ENCODE peak calls at places on chromosomes 2 and 18, in five cellular contexts. W is psoas muscle; E is tibial artery; D is IMR-90; B is CD4-positive, alpha-beta T cell. K is an unnamed sample.

GRCh38 chr2:100036020-100036419 is 106.4 kb downstream of the AFF3 start:
- DNase-seq in W (no peak), B (no peak), D (no peak), E (no peak), K (no peak)

GRCh38 chr2:235495373-235496238 is 1.8 kb downstream of the AGAP1 start:
- DNase-seq in E (no peak), W (no peak), B (no peak), D (no peak), K (no peak)

GRCh38 chr2:237593596-237594310 is 3.2 kb upstream of the RAB17 start:
- DNase-seq in D (no peak), W (no peak), E (no peak), B (no peak), K (no peak)

GRCh38 chr2:42446503-42447271 is 47.1 kb downstream of the KCNG3 start:
- DNase-seq in B (no peak), D (no peak), W (no peak), E (no peak), K (no peak)

GRCh38 chr18:5628512-5629255 is 84.9 kb upstream of the EPB41L3 start:
- DNase-seq in B (no peak), W (peak; percentile 77), D (peak; percentile 17), E (peak; percentile 41), K (no peak)

GRCh38 chr2:34332813-34333212 is 733.7 kb upstream of the FAM98A start:
- DNase-seq in B (no peak), E (no peak), W (no peak), D (no peak), K (no peak)

GRCh38 chr2:95319481-95320343 is 22.6 kb downstream of the KCNIP3 start:
- DNase-seq in W (no peak), D (no peak), B (no peak), E (no peak), K (no peak)

GRCh38 chr2:3476386-3477033 is 42.8 kb downstream of the ADI1 start:
- DNase-seq in B (no peak), D (peak; percentile 59), E (no peak), W (peak; percentile 59), K (peak; percentile 22)

DNA sequence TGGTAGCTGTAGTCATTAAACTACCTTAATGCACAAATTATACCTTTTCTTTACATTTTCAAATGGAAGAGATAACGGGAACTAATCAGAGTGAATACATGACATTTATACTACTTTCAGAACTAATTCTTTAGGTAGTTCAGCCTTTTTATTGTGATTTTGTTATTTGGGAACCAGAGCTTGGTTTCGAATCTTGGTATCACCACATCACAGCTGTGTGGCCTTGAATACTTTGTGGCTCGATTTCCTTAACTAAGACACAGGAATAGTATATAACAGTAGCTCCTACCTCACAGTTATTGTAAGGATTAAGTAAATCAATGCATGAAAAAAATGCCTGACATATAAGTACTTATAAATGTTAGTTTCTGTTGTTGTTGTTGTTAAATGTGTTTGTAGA is 240.0 kb downstream of the WDR7 start:
- DNase-seq in B (no peak), W (no peak), E (no peak), D (no peak), K (no peak)
- H3K27ac ChIP-seq in B (no peak overlapping the region), W (peak overlapping the region; percentile 76), E (no peak overlapping the region), D (no peak overlapping the region), K (no peak overlapping the region)

DNA sequence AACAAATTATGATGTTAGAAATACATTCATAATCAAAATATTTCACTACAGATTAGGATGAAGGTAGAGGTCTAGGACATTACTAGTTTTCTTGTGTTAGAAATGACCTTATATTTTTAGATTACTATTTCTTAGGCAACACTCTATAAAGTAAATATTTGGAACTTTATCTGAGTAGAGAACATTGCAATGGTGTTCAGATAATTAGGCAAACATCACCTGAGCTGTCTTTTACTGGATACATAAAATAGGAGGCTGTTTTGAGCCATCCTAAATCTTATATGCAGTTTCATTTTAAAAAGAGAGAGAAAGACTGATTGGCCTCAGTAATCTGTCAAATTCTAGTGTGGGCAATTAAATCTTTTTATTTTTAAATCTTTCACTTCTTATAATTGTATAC is 304.6 kb downstream of the ARHGAP15 start:
- DNase-seq in D (no peak), E (no peak), B (no peak), W (no peak), K (no peak)
- H3K27ac ChIP-seq in D (no peak overlapping the region), E (peak overlapping the region; percentile 25), B (no peak overlapping the region), W (no peak overlapping the region), K (no peak overlapping the region)

GRCh38 chr2:231188506-231189170 is 9.8 kb upstream of the ARMC9 start:
- DNase-seq in D (no peak), E (no peak), W (no peak), B (no peak), K (no peak)

GRCh38 chr2:231189171-231189530 is 9.3 kb upstream of the ARMC9 start:
- DNase-seq in D (no peak), E (no peak), W (no peak), B (no peak), K (no peak)

GRCh38 chr2:231187736-231188505 is 10.5 kb upstream of the ARMC9 start:
- DNase-seq in D (peak; percentile 24), W (no peak), B (no peak), E (peak; percentile 83), K (no peak)

GRCh38 chr2:231190531-231191197 is 7.8 kb upstream of the ARMC9 start:
- DNase-seq in B (no peak), E (peak; percentile 68), W (peak; percentile 78), D (no peak), K (peak; percentile 43)

GRCh38 chr2:231189571-231190495 is 8.6 kb upstream of the ARMC9 start:
- DNase-seq in D (no peak), E (peak; percentile 81), W (peak; percentile 76), B (no peak), K (no peak)
- H3K27ac ChIP-seq in D (peak overlapping the region; percentile 2), E (peak overlapping the region; percentile 99), W (peak overlapping the region; percentile 85), B (no peak overlapping the region), K (peak overlapping the region; percentile 58)

GRCh38 chr18:44813586-44813985 is 132.9 kb downstream of the SETBP1 start:
- DNase-seq in E (no peak), B (no peak), D (no peak), W (no peak), K (no peak)
- H3K27ac ChIP-seq in E (no peak overlapping the region), B (no peak overlapping the region), D (no peak overlapping the region), W (no peak overlapping the region), K (no peak overlapping the region)

GRCh38 chr2:168224346-168224745 is 23.0 kb downstream of the STK39 start:
- DNase-seq in B (no peak), E (no peak), D (no peak), W (no peak), K (no peak)

GRCh38 chr2:168222095-168222494 is 25.3 kb downstream of the STK39 start:
- DNase-seq in W (no peak), D (no peak), E (no peak), B (no peak), K (no peak)

GRCh38 chr2:168217920-168218319 is 29.5 kb downstream of the STK39 start:
- DNase-seq in W (no peak), E (no peak), B (no peak), D (peak; percentile 71), K (no peak)

GRCh38 chr2:168216351-168217005 is 30.9 kb downstream of the STK39 start:
- DNase-seq in D (peak; percentile 41), E (no peak), W (no peak), B (no peak), K (no peak)

DNA sequence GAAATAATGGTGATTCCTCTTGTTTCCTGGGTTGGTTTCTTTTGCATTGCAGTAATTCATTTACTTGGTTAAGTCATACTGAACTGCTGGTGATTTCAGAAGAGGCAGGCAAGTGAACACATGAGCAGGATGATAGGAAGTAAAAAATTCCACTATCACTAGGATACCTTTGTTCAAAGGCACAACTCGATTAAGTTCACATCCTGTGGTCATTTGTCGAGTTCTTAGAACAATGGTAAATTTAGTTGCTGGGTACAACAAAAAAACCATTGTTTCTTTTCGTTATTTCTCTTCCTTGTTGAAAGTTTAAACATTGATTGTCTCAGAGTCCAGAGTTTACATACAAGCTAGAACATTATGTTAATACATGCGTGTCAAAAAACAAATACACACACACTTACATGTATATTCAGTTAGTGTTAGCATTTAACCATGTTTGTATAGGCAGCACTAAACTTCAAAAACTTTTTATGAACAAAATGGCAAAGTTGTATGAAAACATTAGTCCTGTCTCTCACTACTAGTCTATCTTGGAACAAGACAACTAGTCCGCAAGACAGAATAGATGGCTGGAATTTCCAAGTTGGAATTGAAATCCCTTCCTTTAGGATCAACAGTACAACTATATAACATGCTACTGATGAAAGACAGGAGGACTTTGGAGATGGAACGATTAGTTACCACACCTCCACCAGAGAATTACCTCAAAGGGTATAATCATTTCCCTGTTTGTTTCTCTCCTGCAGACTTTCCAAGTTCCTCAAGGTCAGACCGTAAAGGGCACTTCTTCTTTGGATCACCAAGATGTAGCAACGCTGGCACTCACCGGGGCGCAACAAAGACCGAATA is 26.2 kb downstream of the STK39 start:
- DNase-seq in B (no peak), D (peak; percentile 39), E (no peak), W (no peak), K (no peak)
- H3K27ac ChIP-seq in B (no peak overlapping the region), D (no peak overlapping the region), E (no peak overlapping the region), W (no peak overlapping the region), K (peak overlapping the region; percentile 54)

GRCh38 chr2:217807753-217808152 is 195.0 kb downstream of the TNS1 start:
- DNase-seq in D (no peak), E (no peak), W (peak; percentile 34), B (no peak), K (no peak)

GRCh38 chr2:217804786-217805678 is 197.8 kb downstream of the TNS1 start:
- DNase-seq in D (no peak), B (no peak), E (peak; percentile 20), W (peak; percentile 56), K (no peak)

GRCh38 chr2:217805679-217806479 is 196.9 kb downstream of the TNS1 start:
- DNase-seq in W (peak; percentile 72), E (peak; percentile 15), D (no peak), B (no peak), K (no peak)

GRCh38 chr2:217807025-217807424 is 195.8 kb downstream of the TNS1 start:
- DNase-seq in E (no peak), B (no peak), D (no peak), W (no peak), K (no peak)

GRCh38 chr2:217806480-217806760 is 196.4 kb downstream of the TNS1 start:
- DNase-seq in E (no peak), W (peak; percentile 50), B (no peak), D (no peak), K (no peak)
- H3K27ac ChIP-seq in E (peak overlapping the region; percentile 72), W (no peak overlapping the region), B (no peak overlapping the region), D (no peak overlapping the region), K (no peak overlapping the region)

GRCh38 chr2:72973566-72974435 is 56.5 kb downstream of the EMX1 start:
- DNase-seq in B (peak; percentile 4), W (peak; percentile 49), D (peak; percentile 58), E (no peak), K (no peak)
- H3K27ac ChIP-seq in B (no peak overlapping the region), W (no peak overlapping the region), D (no peak overlapping the region), E (no peak overlapping the region), K (no peak overlapping the region)

GRCh38 chr2:223319601-223320000 is 267.6 kb downstream of the KCNE4 start:
- DNase-seq in W (no peak), E (no peak), D (no peak), B (no peak), K (no peak)
- H3K27ac ChIP-seq in W (no peak overlapping the region), E (peak overlapping the region; percentile 2), D (no peak overlapping the region), B (no peak overlapping the region), K (no peak overlapping the region)